ENCODE peak calls at places on chromosomes 1 and 21, in seven cellular contexts. B, W, C, N, O, T and Q are unnamed samples.

GRCh38 chr21:36709868-36710728 is 11.2 kb downstream of the SIM2 start:
- DNase-seq in N (no peak), T (peak; percentile 66), W (no peak), O (no peak), B (no peak), C (no peak), Q (no peak)

GRCh38 chr21:33801424-33802405 is 113.9 kb downstream of the ATP5PO start:
- DNase-seq in O (no peak), C (peak; percentile 1), T (no peak), N (peak; percentile 44), B (no peak), W (no peak), Q (no peak)

GRCh38 chr1:89943846-89944781 is 50.8 kb upstream of the ZNF326 start:
- DNase-seq in O (no peak), W (no peak), C (no peak), T (no peak), N (no peak), B (no peak), Q (no peak)

GRCh38 chr1:181159451-181160151 is 71.1 kb downstream of the IER5 start:
- DNase-seq in B (no peak), O (no peak), C (no peak), W (peak; percentile 52), T (no peak), N (no peak), Q (no peak)

GRCh38 chr1:181910905-181911304 is 150.6 kb downstream of the ZNF648 start:
- DNase-seq in W (peak; percentile 49), O (no peak), T (no peak), B (no peak), C (no peak), N (no peak), Q (no peak)

GRCh38 chr1:77282866-77283539 is 1.2 kb downstream of the AK5 start:
- DNase-seq in N (no peak), C (no peak), W (no peak), B (no peak), O (peak; percentile 47), T (peak; percentile 78), Q (peak; percentile 57)

GRCh38 chr1:36349241-36349671 is 25.8 kb upstream of the EVA1B start:
- DNase-seq in N (no peak), W (no peak), T (no peak), B (peak; percentile 88), C (peak; percentile 11), O (no peak), Q (no peak)

GRCh38 chr1:162633327-162633762 is 1.1 kb downstream of the DDR2 start:
- DNase-seq in C (no peak), N (no peak), W (no peak), O (no peak), B (peak; percentile 64), T (no peak), Q (no peak)

GRCh38 chr21:38807481-38807880 is 1.8 kb downstream of the ETS2 start:
- DNase-seq in O (peak; percentile 40), N (no peak), W (no peak), T (no peak), B (no peak), C (no peak), Q (no peak)

GRCh38 chr1:156848461-156849150 is 10.3 kb downstream of the INSRR start:
- DNase-seq in C (no peak), W (peak; percentile 74), O (no peak), T (peak; percentile 78), N (no peak), B (no peak), Q (no peak)

GRCh38 chr1:221637641-221638041 is 104.2 kb downstream of the DUSP10 start:
- DNase-seq in B (no peak), O (no peak), T (no peak), C (no peak), W (no peak), N (no peak), Q (no peak)

GRCh38 chr21:14526816-14527689 is 19.1 kb downstream of the SAMSN1 start:
- DNase-seq in O (no peak), C (no peak), T (no peak), N (no peak), W (peak; percentile 69), B (no peak), Q (no peak)

GRCh38 chr1:211527006-211527405 is 35.0 kb upstream of the RD3 start:
- DNase-seq in C (no peak), W (no peak), T (no peak), N (no peak), O (no peak), B (no peak), Q (no peak)

GRCh38 chr1:21933397-21934248 is 3.5 kb downstream of the HSPG2 start:
- DNase-seq in O (no peak), B (no peak), N (no peak), W (peak; percentile 77), T (no peak), C (no peak), Q (no peak)

GRCh38 chr21:44024895-44025353 is 12.8 kb downstream of the TRAPPC10 start:
- DNase-seq in B (no peak), O (no peak), W (peak; percentile 77), N (no peak), C (no peak), T (no peak), Q (no peak)

GRCh38 chr1:178046856-178047255 is 47.0 kb upstream of the RASAL2 start:
- DNase-seq in N (no peak), C (no peak), O (no peak), B (no peak), T (no peak), W (no peak), Q (no peak)

GRCh38 chr1:182064611-182065010 is 3.1 kb upstream of the ZNF648 start:
- DNase-seq in B (no peak), O (no peak), N (no peak), T (no peak), C (no peak), W (no peak), Q (no peak)

GRCh38 chr1:185318431-185319151 is 1.5 kb upstream of the IVNS1ABP start:
- DNase-seq in N (no peak), W (peak; percentile 52), T (no peak), C (no peak), O (no peak), B (no peak), Q (no peak)

GRCh38 chr1:228280106-228280901 is 72.5 kb downstream of the OBSCN start:
- DNase-seq in C (no peak), B (no peak), O (no peak), N (no peak), W (no peak), T (no peak), Q (no peak)

GRCh38 chr1:228282329-228283042 is 74.6 kb downstream of the OBSCN start:
- DNase-seq in T (no peak), O (no peak), B (no peak), N (no peak), C (no peak), W (no peak), Q (no peak)

GRCh38 chr1:228279722-228280105 is 71.9 kb downstream of the OBSCN start:
- DNase-seq in W (no peak), B (no peak), N (no peak), O (no peak), C (no peak), T (no peak), Q (no peak)

GRCh38 chr1:228281631-228282328 is 73.9 kb downstream of the OBSCN start:
- DNase-seq in T (no peak), C (no peak), N (no peak), W (no peak), B (no peak), O (no peak), Q (no peak)

GRCh38 chr1:228280961-228281591 is 73.2 kb downstream of the OBSCN start:
- DNase-seq in T (no peak), O (no peak), N (no peak), W (no peak), B (no peak), C (no peak), Q (no peak)
- H3K4me1 ChIP-seq in T (peaks cover 7% of the 10 kb centered on the region), O (no peaks in the 10 kb centered on the region), N (peaks cover 4% of the 10 kb centered on the region), W (no peaks in the 10 kb centered on the region), B (no peaks in the 10 kb centered on the region), C (peaks cover 15% of the 10 kb centered on the region), Q (peaks cover 5% of the 10 kb centered on the region)

GRCh38 chr1:97277891-97278662 is 556.5 kb downstream of the PTBP2 start:
- DNase-seq in B (no peak), O (no peak), N (peak; percentile 84), T (no peak), C (no peak), W (no peak), Q (no peak)
- TF ChIP-seq YY1 in B (no peak), O (no peak), N (no peak), T (no peak), C (no peak), W (no peak), Q (no peak)

GRCh38 chr1:40243371-40243770 is 4.4 kb upstream of the TMCO2 start:
- DNase-seq in B (no peak), W (no peak), T (no peak), N (no peak), O (no peak), C (no peak), Q (no peak)
- H3K4me1 ChIP-seq in B (peaks cover 13% of the 10 kb centered on the region), W (no peaks in the 10 kb centered on the region), T (no peaks in the 10 kb centered on the region), N (peaks cover 50% of the 10 kb centered on the region), O (no peaks in the 10 kb centered on the region), C (peaks cover 42% of the 10 kb centered on the region), Q (no peaks in the 10 kb centered on the region)

GRCh38 chr1:6635161-6635909 is 10.7 kb downstream of the THAP3 start:
- DNase-seq in T (no peak), W (no peak), C (no peak), O (no peak), N (no peak), B (no peak), Q (no peak)

GRCh38 chr1:6631058-6631457 is 6.4 kb downstream of the THAP3 start:
- DNase-seq in B (no peak), C (no peak), O (no peak), N (no peak), W (no peak), T (no peak), Q (no peak)

GRCh38 chr1:6634278-6635052 is 9.8 kb downstream of the THAP3 start:
- DNase-seq in B (no peak), O (peak; percentile 83), W (peak; percentile 62), T (peak; percentile 79), N (no peak), C (peak; percentile 40), Q (no peak)

GRCh38 chr1:6630027-6630426 is 5.4 kb downstream of the THAP3 start:
- DNase-seq in B (no peak), W (no peak), O (no peak), T (no peak), N (no peak), C (no peak), Q (no peak)

GRCh38 chr1:6632588-6633514 is 8.2 kb downstream of the THAP3 start:
- DNase-seq in N (no peak), C (no peak), T (no peak), O (no peak), B (no peak), W (no peak), Q (no peak)
- TF ChIP-seq YY1 in N (no peak), C (no peak), T (no peak), O (no peak), B (no peak), W (no peak), Q (no peak)

GRCh38 chr1:116449578-116449977 is 76.5 kb downstream of the ATP1A1 start:
- DNase-seq in N (no peak), T (no peak), W (no peak), O (no peak), C (no peak), B (no peak), Q (no peak)
- H3K4me1 ChIP-seq in N (no peaks in the 10 kb centered on the region), T (peaks cover 2% of the 10 kb centered on the region), W (peaks cover 6% of the 10 kb centered on the region), O (peaks cover 3% of the 10 kb centered on the region), C (peaks cover 68% of the 10 kb centered on the region), B (no peaks in the 10 kb centered on the region), Q (peaks cover 8% of the 10 kb centered on the region)

GRCh38 chr1:239765163-239765562 is 326.5 kb upstream of the FMN2 start:
- DNase-seq in O (no peak), N (no peak), T (no peak), C (no peak), W (no peak), B (no peak), Q (no peak)
- TF ChIP-seq YY1 in O (no peak), N (no peak), T (no peak), C (no peak), W (no peak), B (no peak), Q (no peak)